ENCODE peak calls at places on chromosomes 12 and 14, in six cellular contexts. One of them, this sample, is unnamed.

GRCh38 chr12:31016057-31016456 is 57.6 kb upstream of the DDX11 start:
- DNase-seq in CD8-positive, alpha-beta memory T cell: no peak
- DNase-seq in stomach: no peak
- DNase-seq in neuronal stem cell: no peak
- DNase-seq in heart left ventricle: no peak
- DNase-seq in lower leg skin: no peak
- DNase-seq in this sample: no peak

GRCh38 chr12:11732023-11732422 is 82.5 kb downstream of the ETV6 start:
- DNase-seq in heart left ventricle: no peak
- DNase-seq in CD8-positive, alpha-beta memory T cell: no peak
- DNase-seq in lower leg skin: no peak
- DNase-seq in stomach: no peak
- DNase-seq in neuronal stem cell: no peak
- DNase-seq in this sample: no peak

GRCh38 chr14:71141701-71142374 is 234.6 kb downstream of the PCNX1 start:
- DNase-seq in heart left ventricle: no peak
- DNase-seq in neuronal stem cell: no peak
- DNase-seq in lower leg skin: no peak
- DNase-seq in stomach: no peak
- DNase-seq in CD8-positive, alpha-beta memory T cell: no peak
- DNase-seq in this sample: no peak

GRCh38 chr12:47881826-47882427 is 22.9 kb downstream of the VDR start:
- DNase-seq in stomach: no peak
- DNase-seq in lower leg skin: peak
- DNase-seq in CD8-positive, alpha-beta memory T cell: no peak
- DNase-seq in heart left ventricle: no peak
- DNase-seq in neuronal stem cell: no peak
- DNase-seq in this sample: no peak

GRCh38 chr12:101480849-101481248 is 5.7 kb downstream of the SPIC start:
- DNase-seq in neuronal stem cell: no peak
- DNase-seq in stomach: no peak
- DNase-seq in CD8-positive, alpha-beta memory T cell: no peak
- DNase-seq in lower leg skin: no peak
- DNase-seq in heart left ventricle: no peak
- DNase-seq in this sample: no peak

GRCh38 chr12:94616217-94616729 is 34.1 kb downstream of the TMCC3 start:
- DNase-seq in neuronal stem cell: no peak
- DNase-seq in heart left ventricle: no peak
- DNase-seq in lower leg skin: no peak
- DNase-seq in stomach: peak
- DNase-seq in CD8-positive, alpha-beta memory T cell: no peak
- DNase-seq in this sample: no peak

GRCh38 chr12:42237853-42238239 is 202 bp downstream of the YAF2 start:
- DNase-seq in neuronal stem cell: no peak
- DNase-seq in stomach: no peak
- DNase-seq in lower leg skin: no peak
- DNase-seq in heart left ventricle: no peak
- DNase-seq in CD8-positive, alpha-beta memory T cell: no peak
- DNase-seq in this sample: peak

GRCh38 chr12:41981758-41982157 is 162.9 kb downstream of the GXYLT1 start:
- DNase-seq in stomach: no peak
- DNase-seq in heart left ventricle: no peak
- DNase-seq in neuronal stem cell: no peak
- DNase-seq in lower leg skin: no peak
- DNase-seq in CD8-positive, alpha-beta memory T cell: no peak
- DNase-seq in this sample: no peak

GRCh38 chr12:3313655-3314305 is 177.2 kb upstream of the PRMT8 start:
- DNase-seq in stomach: no peak
- DNase-seq in neuronal stem cell: peak
- DNase-seq in heart left ventricle: no peak
- DNase-seq in CD8-positive, alpha-beta memory T cell: no peak
- DNase-seq in lower leg skin: no peak
- DNase-seq in this sample: no peak

GRCh38 chr12:13504074-13504473 is 307.5 kb downstream of the EMP1 start:
- DNase-seq in stomach: no peak
- DNase-seq in lower leg skin: no peak
- DNase-seq in CD8-positive, alpha-beta memory T cell: no peak
- DNase-seq in neuronal stem cell: no peak
- DNase-seq in heart left ventricle: no peak
- DNase-seq in this sample: no peak

GRCh38 chr14:33674716-33675115 is 276.2 kb downstream of the EGLN3 start:
- DNase-seq in CD8-positive, alpha-beta memory T cell: no peak
- DNase-seq in lower leg skin: no peak
- DNase-seq in neuronal stem cell: no peak
- DNase-seq in stomach: no peak
- DNase-seq in heart left ventricle: no peak
- DNase-seq in this sample: no peak

GRCh38 chr12:15719230-15719629 is 70.0 kb downstream of the EPS8 start:
- DNase-seq in heart left ventricle: no peak
- DNase-seq in lower leg skin: no peak
- DNase-seq in stomach: no peak
- DNase-seq in CD8-positive, alpha-beta memory T cell: no peak
- DNase-seq in neuronal stem cell: no peak
- DNase-seq in this sample: no peak

GRCh38 chr14:63862163-63862562 is 9.4 kb downstream of the SYNE2 start:
- DNase-seq in neuronal stem cell: no peak
- DNase-seq in heart left ventricle: no peak
- DNase-seq in stomach: no peak
- DNase-seq in CD8-positive, alpha-beta memory T cell: no peak
- DNase-seq in lower leg skin: no peak
- DNase-seq in this sample: no peak

GRCh38 chr12:66584673-66585072 is 94.2 kb downstream of the GRIP1 start:
- DNase-seq in neuronal stem cell: no peak
- DNase-seq in heart left ventricle: no peak
- DNase-seq in lower leg skin: no peak
- DNase-seq in CD8-positive, alpha-beta memory T cell: no peak
- DNase-seq in stomach: no peak
- DNase-seq in this sample: no peak

GRCh38 chr14:56379956-56380355 is 199.6 kb upstream of the TMEM260 start:
- DNase-seq in stomach: no peak
- DNase-seq in lower leg skin: peak
- DNase-seq in CD8-positive, alpha-beta memory T cell: no peak
- DNase-seq in heart left ventricle: no peak
- DNase-seq in neuronal stem cell: no peak
- DNase-seq in this sample: no peak

GRCh38 chr14:105817971-105818711 is 291.8 kb downstream of the TMEM121 start:
- DNase-seq in lower leg skin: no peak
- DNase-seq in stomach: no peak
- DNase-seq in CD8-positive, alpha-beta memory T cell: no peak
- DNase-seq in neuronal stem cell: no peak
- DNase-seq in heart left ventricle: no peak
- DNase-seq in this sample: no peak

GRCh38 chr12:117025481-117026151 is 73.6 kb downstream of the TESC start:
- DNase-seq in stomach: peak
- DNase-seq in CD8-positive, alpha-beta memory T cell: peak
- DNase-seq in neuronal stem cell: peak
- DNase-seq in heart left ventricle: peak
- DNase-seq in lower leg skin: peak
- DNase-seq in this sample: peak

GRCh38 chr14:62614117-62614516 is 431.1 kb downstream of the KCNH5 start:
- DNase-seq in CD8-positive, alpha-beta memory T cell: no peak
- DNase-seq in neuronal stem cell: no peak
- DNase-seq in lower leg skin: no peak
- DNase-seq in heart left ventricle: no peak
- DNase-seq in stomach: no peak
- DNase-seq in this sample: no peak

GRCh38 chr12:116404913-116405611 is 127.6 kb upstream of the MED13L start:
- DNase-seq in lower leg skin: no peak
- DNase-seq in stomach: no peak
- DNase-seq in heart left ventricle: no peak
- DNase-seq in CD8-positive, alpha-beta memory T cell: no peak
- DNase-seq in neuronal stem cell: no peak
- DNase-seq in this sample: no peak

GRCh38 chr14:80941241-80942157 is at the start of gene CEP128:
- DNase-seq in neuronal stem cell: peak
- DNase-seq in CD8-positive, alpha-beta memory T cell: peak
- DNase-seq in lower leg skin: peak
- DNase-seq in stomach: peak
- DNase-seq in heart left ventricle: peak
- DNase-seq in this sample: peak

GRCh38 chr14:76546426-76547221 is 170.7 kb downstream of the ESRRB start:
- DNase-seq in stomach: no peak
- DNase-seq in heart left ventricle: no peak
- DNase-seq in neuronal stem cell: peak
- DNase-seq in CD8-positive, alpha-beta memory T cell: no peak
- DNase-seq in lower leg skin: no peak
- DNase-seq in this sample: no peak

GRCh38 chr12:2963760-2964292 is 4.6 kb downstream of the TEAD4 start:
- DNase-seq in heart left ventricle: peak
- DNase-seq in stomach: no peak
- DNase-seq in lower leg skin: no peak
- DNase-seq in neuronal stem cell: no peak
- DNase-seq in CD8-positive, alpha-beta memory T cell: no peak
- DNase-seq in this sample: no peak

GRCh38 chr14:105581551-105582341 is 55.4 kb downstream of the TMEM121 start:
- DNase-seq in lower leg skin: no peak
- DNase-seq in CD8-positive, alpha-beta memory T cell: no peak
- DNase-seq in stomach: no peak
- DNase-seq in neuronal stem cell: no peak
- DNase-seq in heart left ventricle: no peak
- DNase-seq in this sample: no peak

GRCh38 chr12:131137836-131138637 is 184.3 kb downstream of the ADGRD1 start:
- DNase-seq in CD8-positive, alpha-beta memory T cell: no peak
- DNase-seq in stomach: no peak
- DNase-seq in heart left ventricle: peak
- DNase-seq in neuronal stem cell: no peak
- DNase-seq in lower leg skin: no peak
- DNase-seq in this sample: no peak

GRCh38 chr14:89352976-89353817 is 63.8 kb downstream of the FOXN3 start:
- DNase-seq in heart left ventricle: no peak
- DNase-seq in stomach: no peak
- DNase-seq in lower leg skin: no peak
- DNase-seq in neuronal stem cell: no peak
- DNase-seq in CD8-positive, alpha-beta memory T cell: no peak
- DNase-seq in this sample: no peak

GRCh38 chr12:42145197-42145549 is 499 bp upstream of the GXYLT1 start:
- DNase-seq in stomach: no peak
- DNase-seq in lower leg skin: no peak
- DNase-seq in neuronal stem cell: peak
- DNase-seq in CD8-positive, alpha-beta memory T cell: no peak
- DNase-seq in heart left ventricle: no peak
- DNase-seq in this sample: no peak

GRCh38 chr12:109716092-109716479 is 2.5 kb downstream of the FAM222A start:
- DNase-seq in CD8-positive, alpha-beta memory T cell: no peak
- DNase-seq in lower leg skin: no peak
- DNase-seq in stomach: no peak
- DNase-seq in heart left ventricle: no peak
- DNase-seq in neuronal stem cell: no peak
- DNase-seq in this sample: no peak

GRCh38 chr12:31315089-31315725 is 10.7 kb downstream of the SINHCAF start:
- DNase-seq in neuronal stem cell: no peak
- DNase-seq in stomach: no peak
- DNase-seq in lower leg skin: no peak
- DNase-seq in CD8-positive, alpha-beta memory T cell: no peak
- DNase-seq in heart left ventricle: no peak
- DNase-seq in this sample: no peak

GRCh38 chr14:22538671-22539228 is 50.3 kb downstream of the DAD1 start:
- DNase-seq in heart left ventricle: no peak
- DNase-seq in lower leg skin: no peak
- DNase-seq in CD8-positive, alpha-beta memory T cell: no peak
- DNase-seq in stomach: no peak
- DNase-seq in neuronal stem cell: no peak
- DNase-seq in this sample: no peak

GRCh38 chr12:106987846-106988245 is 900 bp upstream of the MTERF2 start:
- DNase-seq in CD8-positive, alpha-beta memory T cell: no peak
- DNase-seq in lower leg skin: no peak
- DNase-seq in heart left ventricle: no peak
- DNase-seq in neuronal stem cell: no peak
- DNase-seq in stomach: peak
- DNase-seq in this sample: no peak
- H3K4me3 ChIP-seq in CD8-positive, alpha-beta memory T cell: no peak
- H3K4me3 ChIP-seq in lower leg skin: no peak
- H3K4me3 ChIP-seq in heart left ventricle: peak
- H3K4me3 ChIP-seq in neuronal stem cell: no peak
- H3K4me3 ChIP-seq in stomach: peak
- H3K4me3 ChIP-seq in this sample: no peak

GRCh38 chr14:51474854-51475253 is 176.9 kb upstream of the FRMD6 start:
- DNase-seq in stomach: no peak
- DNase-seq in neuronal stem cell: no peak
- DNase-seq in heart left ventricle: no peak
- DNase-seq in lower leg skin: no peak
- DNase-seq in CD8-positive, alpha-beta memory T cell: no peak
- DNase-seq in this sample: no peak
- H3K4me3 ChIP-seq in stomach: no peak
- H3K4me3 ChIP-seq in neuronal stem cell: no peak
- H3K4me3 ChIP-seq in heart left ventricle: no peak
- H3K4me3 ChIP-seq in lower leg skin: no peak
- H3K4me3 ChIP-seq in CD8-positive, alpha-beta memory T cell: no peak
- H3K4me3 ChIP-seq in this sample: no peak

DNA sequence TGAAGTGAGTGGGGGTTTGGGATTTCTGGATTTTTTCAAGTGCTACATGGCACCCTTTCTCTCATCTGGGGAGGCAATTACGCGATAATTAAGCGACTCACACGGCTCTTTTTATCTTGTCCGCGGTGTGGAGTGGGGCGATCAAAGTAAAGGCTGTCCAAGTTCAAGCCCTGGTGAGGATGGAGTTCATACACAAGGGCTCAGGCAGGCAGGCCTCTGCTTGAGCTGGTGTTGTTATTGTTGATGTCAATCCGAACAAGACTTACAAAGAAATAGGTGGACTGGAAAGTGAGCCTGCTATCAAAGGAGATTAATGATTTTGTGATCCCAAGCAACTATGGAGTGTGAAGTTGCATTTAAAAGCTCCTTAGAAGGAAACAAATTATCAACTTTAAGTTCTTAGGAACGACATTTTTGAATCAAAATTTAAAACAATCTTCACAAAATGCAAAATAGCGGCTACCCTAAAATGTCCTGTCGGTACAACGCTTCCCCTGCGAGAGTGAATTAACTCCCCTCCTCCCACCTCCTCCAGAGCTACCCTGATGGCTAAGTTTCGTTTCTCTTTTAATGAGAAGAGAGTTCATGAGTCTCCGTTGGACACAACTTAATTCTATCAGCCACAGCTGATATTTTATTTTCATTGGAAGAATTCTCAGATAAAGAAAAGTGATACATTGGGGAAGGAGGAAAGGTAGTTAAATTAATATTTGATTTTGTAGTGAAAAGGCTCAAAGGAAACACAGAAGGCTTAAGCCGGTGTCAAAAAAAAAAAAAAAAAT is 5.9 kb downstream of the FOXA1 start:
- DNase-seq in neuronal stem cell: no peak
- DNase-seq in stomach: no peak
- DNase-seq in lower leg skin: no peak
- DNase-seq in heart left ventricle: no peak
- DNase-seq in CD8-positive, alpha-beta memory T cell: no peak
- DNase-seq in this sample: no peak
- H3K4me3 ChIP-seq in neuronal stem cell: no peak
- H3K4me3 ChIP-seq in stomach: peak
- H3K4me3 ChIP-seq in lower leg skin: no peak
- H3K4me3 ChIP-seq in heart left ventricle: no peak
- H3K4me3 ChIP-seq in CD8-positive, alpha-beta memory T cell: no peak
- H3K4me3 ChIP-seq in this sample: peak

GRCh38 chr12:75846102-75846501 is 185.5 kb downstream of the PHLDA1 start:
- DNase-seq in stomach: no peak
- DNase-seq in neuronal stem cell: no peak
- DNase-seq in heart left ventricle: no peak
- DNase-seq in CD8-positive, alpha-beta memory T cell: no peak
- DNase-seq in lower leg skin: no peak
- DNase-seq in this sample: no peak
- H3K4me3 ChIP-seq in stomach: no peak
- H3K4me3 ChIP-seq in neuronal stem cell: no peak
- H3K4me3 ChIP-seq in heart left ventricle: no peak
- H3K4me3 ChIP-seq in CD8-positive, alpha-beta memory T cell: no peak
- H3K4me3 ChIP-seq in lower leg skin: no peak
- H3K4me3 ChIP-seq in this sample: no peak

GRCh38 chr14:55274144-55274543 is 2.9 kb downstream of the FBXO34 start:
- DNase-seq in lower leg skin: no peak
- DNase-seq in neuronal stem cell: no peak
- DNase-seq in CD8-positive, alpha-beta memory T cell: no peak
- DNase-seq in heart left ventricle: no peak
- DNase-seq in stomach: no peak
- DNase-seq in this sample: no peak
- H3K4me3 ChIP-seq in lower leg skin: no peak
- H3K4me3 ChIP-seq in neuronal stem cell: no peak
- H3K4me3 ChIP-seq in CD8-positive, alpha-beta memory T cell: no peak
- H3K4me3 ChIP-seq in heart left ventricle: peak
- H3K4me3 ChIP-seq in stomach: no peak
- H3K4me3 ChIP-seq in this sample: peak